ENCODE peak calls at places on chromosomes 13 and 19, in four cellular contexts. X is neural progenitor cell, O is mesenchymal stem cell, I is IMR-90. C is an unnamed sample.

GRCh38 chr19:48656840-48657474 is 11.0 kb upstream of the CA11 start:
- DNase-seq in I (peak), O (peak), X (no peak), C (peak)

GRCh38 chr19:15466851-15467733 is 2.7 kb upstream of the RASAL3 start:
- DNase-seq in O (peak), X (no peak), I (peak), C (peak)

GRCh38 chr13:21670006-21670882 is 629 bp upstream of the FGF9 start:
- DNase-seq in I (peak), O (peak), X (peak), C (peak)

GRCh38 chr13:107339209-107339608 is 771.3 kb upstream of the ARGLU1 start:
- DNase-seq in O (peak), X (no peak), I (peak), C (peak)

GRCh38 chr19:51586103-51586728 is 15.1 kb downstream of the ZNF175 start:
- DNase-seq in X (no peak), O (no peak), I (no peak), C (no peak)

GRCh38 chr13:20174656-20175405 is 14.0 kb upstream of the GJA3 start:
- DNase-seq in O (peak), X (no peak), I (peak), C (peak)

GRCh38 chr19:12075538-12076139 is 11.1 kb downstream of the ZNF844 start:
- DNase-seq in O (no peak), X (no peak), I (no peak), C (no peak)

GRCh38 chr19:44685877-44686276 is 13.1 kb upstream of the CEACAM16 start:
- DNase-seq in X (no peak), I (peak), O (peak), C (peak)

GRCh38 chr19:45781282-45782161 is 768 bp downstream of the DMPK start:
- DNase-seq in O (no peak), I (no peak), X (no peak), C (peak)

GRCh38 chr13:80611310-80611709 is 270.4 kb upstream of the SPRY2 start:
- DNase-seq in I (no peak), O (no peak), X (no peak), C (no peak)

GRCh38 chr13:40247845-40248244 is 418.6 kb downstream of the FOXO1 start:
- DNase-seq in O (no peak), X (no peak), I (no peak), C (no peak)

GRCh38 chr13:107284168-107284567 is 716.2 kb upstream of the ARGLU1 start:
- DNase-seq in O (peak), I (peak), X (no peak), C (no peak)

GRCh38 chr13:103556681-103557080 is 490.5 kb upstream of the SLC10A2 start:
- DNase-seq in X (no peak), I (no peak), O (no peak), C (no peak)

GRCh38 chr13:85543144-85543543 is 256.1 kb downstream of the SLITRK6 start:
- DNase-seq in O (no peak), X (no peak), I (no peak), C (no peak)

GRCh38 chr13:34588362-34588761 is 353.7 kb upstream of the NBEA start:
- DNase-seq in O (no peak), X (no peak), I (no peak), C (no peak)

GRCh38 chr13:90943961-90944360 is 403.5 kb upstream of the MIR17HG start:
- DNase-seq in I (no peak), O (no peak), X (no peak), C (no peak)

GRCh38 chr19:56217039-56217949 is 15.2 kb downstream of the ZSCAN5C start:
- DNase-seq in I (peak), X (peak), O (no peak), C (peak)

GRCh38 chr13:111895896-111896821 is 170.8 kb upstream of the SOX1 start:
- DNase-seq in I (no peak), O (no peak), X (no peak), C (no peak)

GRCh38 chr13:52348983-52349780 is 56.8 kb downstream of the THSD1 start:
- DNase-seq in O (peak), X (no peak), I (peak), C (peak)

GRCh38 chr13:44174769-44175425 is 198.7 kb upstream of the SERP2 start:
- DNase-seq in X (no peak), I (peak), O (peak), C (no peak)

GRCh38 chr19:32012206-32012605 is 333.2 kb upstream of the ZNF507 start:
- DNase-seq in I (no peak), X (no peak), O (no peak), C (no peak)

GRCh38 chr19:45234089-45234869 is 10.9 kb downstream of the EXOC3L2 start:
- DNase-seq in X (peak), O (no peak), I (no peak), C (peak)

GRCh38 chr13:99559560-99559959 is 58.3 kb downstream of the TM9SF2 start:
- DNase-seq in I (no peak), X (no peak), O (no peak), C (no peak)

GRCh38 chr13:51035469-51035868 is 75.6 kb downstream of the C13orf42 start:
- DNase-seq in O (no peak), I (no peak), X (no peak), C (peak)

GRCh38 chr19:8085606-8086464 is 33.3 kb downstream of the CCL25 start:
- DNase-seq in X (peak), I (no peak), O (no peak), C (peak)

GRCh38 chr13:99442273-99442895 is 58.9 kb upstream of the TM9SF2 start:
- DNase-seq in X (peak), I (peak), O (peak), C (no peak)

GRCh38 chr19:3852614-3853254 is 16.1 kb downstream of the ZFR2 start:
- DNase-seq in X (no peak), O (peak), I (peak), C (peak)

GRCh38 chr13:39023761-39024160 is 14.1 kb downstream of the PROSER1 start:
- DNase-seq in X (no peak), I (peak), O (peak), C (no peak)

GRCh38 chr13:39433705-39434104 is 169.3 kb downstream of the LHFPL6 start:
- DNase-seq in O (no peak), X (no peak), I (no peak), C (no peak)

DNA sequence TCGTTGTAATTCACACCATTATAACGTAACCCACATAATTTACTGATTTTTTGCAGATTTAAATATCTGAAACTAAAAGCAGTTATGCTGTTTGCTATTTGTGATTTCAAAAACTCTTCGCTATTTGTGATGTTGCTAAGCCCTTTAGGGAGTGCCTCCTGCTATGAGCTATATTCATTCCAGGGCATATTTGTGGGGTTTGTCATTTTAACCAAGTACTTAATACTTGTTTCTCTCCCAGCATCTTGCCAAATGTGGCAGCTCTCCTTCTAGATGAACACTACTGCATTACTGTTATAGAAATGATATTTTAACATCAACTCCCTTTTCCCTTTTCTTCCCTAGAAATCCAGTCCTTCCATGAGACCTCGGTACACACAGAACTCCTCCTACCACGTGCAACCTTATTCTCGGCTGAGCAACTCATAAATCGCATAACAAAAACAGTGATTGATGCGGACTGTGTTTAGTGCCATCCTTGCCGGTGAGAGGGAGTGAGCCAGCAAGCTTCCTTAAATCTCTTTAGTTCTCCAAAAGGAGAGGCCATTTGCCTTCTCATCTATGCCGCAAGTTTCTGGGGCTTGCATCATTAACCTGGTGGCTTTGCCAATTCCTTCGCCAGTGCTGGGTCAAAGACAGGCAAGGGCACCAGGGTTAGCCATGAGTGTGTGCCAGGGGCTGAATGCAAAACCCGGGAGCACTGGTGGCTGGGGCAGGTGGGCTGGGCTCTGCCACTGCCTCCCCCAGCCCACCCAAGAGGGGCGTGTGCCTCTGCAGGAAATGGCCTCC is 33.4 kb downstream of the RFX2 start:
- DNase-seq in X (no peak), I (peak), O (peak), C (peak)
- H2AFZ ChIP-seq in X (no peak), I (peak), O (no peak), C (peak)

GRCh38 chr19:39334444-39334976 is 1.3 kb downstream of the GMFG start:
- DNase-seq in X (no peak), O (no peak), I (no peak), C (peak)

GRCh38 chr19:39335168-39335567 is 675 bp downstream of the GMFG start:
- DNase-seq in O (no peak), X (no peak), I (no peak), C (peak)

GRCh38 chr19:39336483-39336882 is 640 bp upstream of the GMFG start:
- DNase-seq in O (no peak), I (no peak), X (no peak), C (no peak)

GRCh38 chr19:39332293-39332692 is 3.5 kb downstream of the GMFG start:
- DNase-seq in O (no peak), X (no peak), I (no peak), C (no peak)

DNA sequence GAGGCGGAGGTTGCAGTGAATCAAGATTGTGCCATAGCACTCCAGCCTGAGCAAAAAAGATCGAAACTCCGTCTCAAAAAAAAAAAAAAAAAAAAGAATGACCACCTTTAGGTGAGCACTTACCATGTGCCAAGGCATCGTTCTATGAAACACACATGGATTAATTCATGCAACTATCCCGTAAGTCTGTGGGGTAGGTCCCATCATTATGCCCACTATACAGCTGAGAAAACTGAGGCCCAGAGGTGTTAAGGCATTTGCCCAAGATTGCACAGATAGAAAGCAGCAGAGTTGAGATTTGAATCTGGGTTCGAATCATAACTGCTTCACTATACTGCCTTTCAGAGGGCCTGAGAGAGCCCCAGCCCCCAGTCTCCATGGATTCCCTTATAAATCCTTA is 2.3 kb downstream of the GMFG start:
- DNase-seq in I (no peak), X (no peak), O (no peak), C (no peak)
- H3K4me2 ChIP-seq in I (no peak), X (no peak), O (no peak), C (no peak)

DNA sequence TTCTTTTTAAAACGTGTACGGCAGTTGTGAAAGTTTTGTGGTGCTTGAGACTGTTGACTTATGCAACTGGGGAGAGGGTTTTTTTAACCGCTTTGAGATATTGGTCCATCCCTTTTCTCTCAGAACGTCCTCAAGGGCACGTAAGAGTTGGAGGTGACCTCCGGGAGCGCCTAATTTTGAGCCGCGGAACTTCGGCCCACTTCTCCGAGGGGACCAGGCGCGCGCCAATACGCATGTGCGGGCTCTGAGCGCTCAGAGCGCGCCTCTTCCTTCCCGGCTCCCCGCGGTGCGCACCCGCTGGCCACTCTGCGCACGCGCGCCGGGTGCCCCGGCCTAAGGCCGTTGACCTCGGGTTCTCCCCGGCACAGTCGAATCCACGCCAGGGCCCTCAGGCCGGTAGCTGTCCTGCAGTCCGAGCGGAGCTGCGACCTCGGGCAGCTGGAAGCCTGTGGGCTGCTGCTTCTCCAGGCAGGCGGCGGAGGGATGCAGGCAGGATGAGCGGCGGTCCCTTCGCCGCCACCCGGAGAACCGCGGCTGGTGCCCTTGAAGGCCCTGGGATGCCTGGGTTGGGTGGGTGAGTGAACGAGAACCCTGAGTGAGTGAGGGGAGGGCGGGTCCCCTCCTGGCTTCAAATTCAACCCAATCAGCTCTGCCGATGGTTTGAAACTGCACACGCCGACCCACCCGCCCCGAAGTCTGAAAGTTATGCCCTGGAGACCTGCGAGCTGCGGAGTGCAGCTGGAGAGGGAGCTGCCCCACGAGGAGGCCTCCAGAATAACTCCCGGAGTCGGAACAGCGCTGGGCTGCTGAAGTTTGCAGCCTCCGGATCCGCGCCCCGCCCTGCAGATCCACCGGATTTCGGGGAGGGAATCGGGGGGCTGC is 7.3 kb downstream of the POU4F1 start:
- DNase-seq in I (no peak), X (peak), O (no peak), C (peak)
- H2AFZ ChIP-seq in I (peak), X (no peak), O (no peak), C (no peak)

DNA sequence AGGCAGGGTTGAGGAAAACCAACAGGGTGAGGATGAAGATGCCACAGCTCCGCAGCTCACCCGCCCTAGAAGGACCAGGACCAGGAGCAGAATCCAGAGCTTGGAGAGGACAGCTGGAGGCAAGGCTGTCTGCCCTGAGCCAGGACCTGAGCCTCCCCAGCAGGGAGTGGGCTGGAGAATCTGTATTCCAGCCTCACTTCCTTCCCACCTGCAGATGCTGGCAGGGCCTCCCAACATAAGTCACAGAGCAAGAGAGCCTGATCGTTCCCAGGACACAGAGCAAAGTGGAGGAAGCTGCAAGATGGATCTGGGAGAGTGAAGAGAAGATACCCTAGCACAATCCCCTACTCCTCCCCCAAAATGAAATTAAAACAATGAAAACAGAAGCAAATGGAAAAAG is 61.7 kb upstream of the WASF3 start:
- DNase-seq in O (no peak), I (no peak), X (no peak), C (no peak)
- H3K4me2 ChIP-seq in O (no peak), I (no peak), X (no peak), C (no peak)

DNA sequence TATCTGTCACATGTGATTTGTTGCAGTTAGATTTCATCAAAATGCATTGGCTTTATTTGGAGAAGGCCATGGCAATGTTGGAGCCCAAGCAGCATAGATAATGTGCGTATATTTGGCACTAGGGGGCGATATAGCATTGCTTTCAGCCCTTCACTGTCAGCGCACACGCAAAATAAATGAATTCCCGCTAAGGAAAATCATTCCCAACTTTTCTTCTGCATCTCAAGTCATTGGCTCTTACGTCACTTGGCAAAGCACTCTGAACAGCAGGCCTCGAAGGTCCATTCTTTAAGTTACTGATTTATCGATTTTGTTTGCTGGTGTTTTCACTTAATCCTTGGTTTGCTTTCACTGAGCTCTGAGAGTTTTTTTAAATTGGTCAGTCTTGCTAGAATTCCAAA is 97.9 kb upstream of the IPO5 start:
- DNase-seq in O (peak), I (peak), X (peak), C (peak)
- H2AFZ ChIP-seq in O (no peak), I (peak), X (no peak), C (peak)

GRCh38 chr13:76293751-76294150 is 592.5 kb downstream of the KCTD12 start:
- DNase-seq in X (no peak), O (no peak), I (no peak), C (peak)
- H3K4me2 ChIP-seq in X (no peak), O (no peak), I (no peak), C (peak)

DNA sequence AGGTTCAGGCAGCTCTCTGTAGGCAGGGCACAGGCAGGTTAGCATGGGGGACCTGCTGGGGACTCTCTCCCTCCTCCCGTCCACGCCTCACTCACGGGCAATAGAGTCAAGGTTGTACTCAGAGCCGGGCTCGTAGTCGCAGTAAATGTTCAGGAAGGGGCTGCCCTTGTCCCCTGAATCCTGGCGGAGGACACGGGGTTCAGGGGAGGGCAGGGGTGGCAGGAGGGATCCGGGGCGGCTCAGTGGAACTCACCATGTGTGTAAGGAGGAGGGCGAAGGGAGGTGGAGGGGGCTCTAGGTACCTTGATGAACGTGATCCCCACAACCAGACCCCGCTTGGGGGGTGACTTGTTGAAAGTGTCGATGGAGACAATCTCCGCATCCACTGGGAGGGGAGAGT is 819 bp downstream of the KPTN start:
- DNase-seq in X (no peak), O (no peak), I (no peak), C (peak)
- H2AFZ ChIP-seq in X (no peak), O (no peak), I (peak), C (peak)

GRCh38 chr19:18697680-18698079 is 14.2 kb downstream of the CRTC1 start:
- DNase-seq in O (no peak), X (no peak), I (no peak), C (peak)
- H3K4me2 ChIP-seq in O (no peak), X (no peak), I (no peak), C (no peak)